ENCODE peak calls at places on chromosomes 7 and 10, in seven cellular contexts. D is hepatocyte; Y is GM10248; B is CD4-positive, alpha-beta T cell; J is heart left ventricle; E is AG04450; R is GM12865. A is an unnamed sample.

GRCh38 chr10:49280001-49280408 is 19.0 kb upstream of the C10orf71 start:
- DNase-seq in R (no peak), J (no peak), E (no peak), D (no peak), Y (no peak), B (no peak), A (no peak)

GRCh38 chr10:61970182-61971015 is 68.9 kb downstream of the ARID5B start:
- DNase-seq in R (no peak), B (no peak), J (no peak), Y (no peak), D (no peak), E (no peak), A (no peak)

GRCh38 chr10:12603766-12604470 is 254.6 kb downstream of the CAMK1D start:
- DNase-seq in D (peak; percentile 47), R (no peak), E (no peak), B (no peak), J (no peak), Y (no peak), A (no peak)

GRCh38 chr7:5422324-5423271 is 1.0 kb downstream of the TNRC18 start:
- DNase-seq in D (peak; percentile 49), J (peak; percentile 35), R (no peak), Y (no peak), E (no peak), B (no peak), A (peak; percentile 45)

GRCh38 chr7:132980406-132980805 is 101.5 kb downstream of the CHCHD3 start:
- DNase-seq in B (no peak), E (no peak), R (no peak), Y (no peak), J (no peak), D (no peak), A (no peak)

GRCh38 chr10:50936335-50936734 is 50.9 kb upstream of the A1CF start:
- DNase-seq in J (no peak), B (no peak), D (no peak), Y (no peak), E (no peak), R (no peak), A (no peak)

GRCh38 chr10:96598841-96599240 is 12.0 kb upstream of the TM9SF3 start:
- DNase-seq in J (no peak), E (no peak), R (no peak), Y (no peak), B (no peak), D (no peak), A (no peak)

GRCh38 chr10:52801951-52802350 is 29.4 kb upstream of the MBL2 start:
- DNase-seq in R (no peak), D (no peak), E (no peak), B (no peak), J (no peak), Y (no peak), A (no peak)

GRCh38 chr7:90271753-90272152 is 26.8 kb downstream of the CFAP69 start:
- DNase-seq in D (no peak), E (peak; percentile 15), Y (no peak), B (no peak), J (no peak), R (no peak), A (no peak)

GRCh38 chr10:103752680-103753248 is 102.6 kb downstream of the SH3PXD2A start:
- DNase-seq in D (no peak), Y (no peak), B (no peak), J (no peak), R (peak; percentile 33), E (no peak), A (no peak)
- TF ChIP-seq CTCF in D (peak; percentile 64), Y (peak; percentile 43), B (peak; percentile 78), J (peak; percentile 71), R (peak; percentile 61), E (peak; percentile 77), A (peak; percentile 100)

GRCh38 chr7:46786221-46786951 is 795.5 kb downstream of the TNS3 start:
- DNase-seq in D (no peak), B (no peak), Y (no peak), R (no peak), J (no peak), E (no peak), A (no peak)
- TF ChIP-seq CTCF in D (no peak), B (no peak), Y (no peak), R (no peak), J (no peak), E (no peak), A (no peak)

DNA sequence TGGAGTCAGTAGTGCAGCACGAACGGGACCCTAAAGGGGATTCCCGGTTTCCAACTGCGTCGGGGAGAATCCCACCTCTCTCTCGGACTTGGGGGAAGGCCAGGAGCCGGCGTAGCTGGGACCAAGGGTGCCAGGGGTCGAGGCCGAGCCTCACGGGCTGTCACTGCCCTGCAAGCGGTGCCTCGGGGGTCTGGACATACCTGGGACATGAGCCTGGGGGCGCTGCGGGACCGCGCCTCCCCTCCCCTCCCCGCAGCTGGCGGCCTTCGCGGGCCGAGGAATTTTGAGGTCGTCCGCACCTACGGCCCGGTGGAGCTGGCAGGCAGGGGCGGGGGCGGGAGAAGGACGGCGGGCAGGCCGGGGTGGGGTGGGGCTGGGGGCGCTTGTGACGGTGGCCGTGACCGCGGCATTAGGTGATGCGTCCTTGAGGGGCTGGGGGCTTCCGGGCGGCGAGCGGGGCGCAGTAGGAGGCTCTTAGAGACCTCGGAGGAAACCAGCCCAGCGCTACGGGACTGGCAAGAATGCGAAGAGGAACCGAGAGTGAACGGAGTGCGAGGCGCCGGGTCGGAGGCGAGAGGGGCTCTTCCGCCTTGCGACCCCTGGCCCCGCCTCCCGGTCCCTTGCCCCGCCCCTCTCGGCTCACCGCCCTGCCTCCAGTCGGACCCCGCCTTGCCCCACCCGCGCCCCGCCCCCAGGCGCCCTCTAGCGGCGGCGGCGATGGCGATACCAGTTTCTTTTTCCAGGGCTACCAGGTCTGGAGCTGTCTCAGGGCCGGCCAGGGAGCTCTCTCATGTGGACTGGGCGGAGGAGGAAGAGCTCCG is 48.3 kb downstream of the NPVF start:
- DNase-seq in J (peak; percentile 94), B (peak; percentile 95), D (peak; percentile 94), E (peak; percentile 49), R (peak; percentile 98), Y (peak; percentile 99), A (peak; percentile 100)
- TF ChIP-seq CTCF in J (peak; percentile 91), B (peak; percentile 90), D (peak; percentile 97), E (peak; percentile 60), R (peak; percentile 88), Y (peak; percentile 70), A (peak; percentile 96)

DNA sequence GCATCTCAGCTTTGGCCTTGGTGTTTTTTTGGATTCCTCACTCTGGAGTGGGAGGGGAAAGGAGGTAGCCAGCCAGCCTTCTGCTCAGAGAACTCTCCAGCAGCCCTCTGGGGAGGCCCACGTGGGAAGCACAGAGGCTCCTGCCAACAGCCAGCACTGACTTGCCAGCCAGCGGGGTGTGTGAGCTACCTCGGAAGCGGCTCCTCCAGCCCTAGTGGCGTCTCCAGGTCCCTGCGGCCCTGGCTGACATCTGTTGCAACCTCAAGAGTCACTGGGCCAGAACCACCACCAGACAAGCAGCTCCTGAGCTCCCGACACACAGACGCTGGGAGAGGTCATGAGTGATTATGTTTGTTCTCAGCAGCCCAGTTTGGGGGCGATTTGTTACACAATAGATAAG is 180.2 kb upstream of the FZD8 start:
- DNase-seq in D (peak; percentile 65), Y (no peak), J (peak; percentile 74), B (no peak), R (peak; percentile 22), E (no peak), A (peak; percentile 19)
- TF ChIP-seq CTCF in D (peak; percentile 14), Y (no peak), J (no peak), B (no peak), R (no peak), E (peak; percentile 40), A (no peak)

GRCh38 chr7:134907639-134908038 is 78.7 kb upstream of the AGBL3 start:
- DNase-seq in D (no peak), E (no peak), B (no peak), J (no peak), Y (no peak), R (no peak), A (no peak)
- TF ChIP-seq CTCF in D (no peak), E (no peak), B (no peak), J (no peak), Y (no peak), R (no peak), A (no peak)